ENCODE peak calls at places on chromosomes 5 and 9, in nine cellular contexts. Z, R, K, M, W, F, U, L and N are unnamed samples.

GRCh38 chr9:113593682-113594281 is 130.3 kb downstream of the RGS3 start:
- DNase-seq in L (peak), R (no peak), U (peak), M (peak), W (peak), F (peak), Z (peak), K (no peak), N (peak)

GRCh38 chr5:119515192-119515591 is 62.9 kb downstream of the HSD17B4 start:
- DNase-seq in L (peak), R (no peak), W (no peak), K (no peak), M (peak), Z (no peak), F (no peak), U (no peak), N (no peak)

GRCh38 chr5:85533324-85533723 is 1084.4 kb upstream of the COX7C start:
- DNase-seq in Z (no peak), K (no peak), W (no peak), R (no peak), F (no peak), M (no peak), L (no peak), U (no peak), N (no peak)

GRCh38 chr5:108726446-108727091 is 21.1 kb upstream of the FER start:
- DNase-seq in R (no peak), F (no peak), K (no peak), M (no peak), L (peak), Z (no peak), W (no peak), U (no peak), N (no peak)

GRCh38 chr9:88749420-88749819 is 214.4 kb downstream of the NXNL2 start:
- DNase-seq in U (no peak), K (no peak), L (peak), W (no peak), F (no peak), Z (no peak), M (peak), R (no peak), N (no peak)

GRCh38 chr9:121725008-121725795 is 73.8 kb downstream of the DAB2IP start:
- DNase-seq in M (peak), F (no peak), L (peak), K (no peak), U (no peak), Z (no peak), W (peak), R (no peak), N (peak)

GRCh38 chr9:98810106-98810840 is 2.8 kb downstream of the GALNT12 start:
- DNase-seq in F (no peak), M (no peak), U (peak), K (no peak), R (no peak), Z (no peak), W (no peak), L (no peak), N (no peak)

GRCh38 chr5:154794525-154795234 is 39.5 kb downstream of the LARP1 start:
- DNase-seq in F (no peak), R (no peak), U (no peak), L (peak), K (no peak), Z (no peak), M (peak), W (no peak), N (no peak)

GRCh38 chr9:27385606-27386005 is 88.7 kb upstream of the EQTN start:
- DNase-seq in L (no peak), K (no peak), R (no peak), M (no peak), Z (no peak), F (no peak), U (no peak), W (no peak), N (no peak)

GRCh38 chr5:86461169-86461956 is 156.4 kb upstream of the COX7C start:
- DNase-seq in L (peak), K (no peak), U (no peak), W (no peak), Z (no peak), R (no peak), M (peak), F (no peak), N (no peak)

GRCh38 chr5:98096155-98096554 is 677.3 kb upstream of the RGMB start:
- DNase-seq in F (no peak), L (peak), Z (no peak), M (peak), U (no peak), K (no peak), R (no peak), W (no peak), N (no peak)

GRCh38 chr9:88745281-88746001 is 210.5 kb downstream of the NXNL2 start:
- DNase-seq in L (no peak), K (no peak), M (peak), U (no peak), R (no peak), Z (no peak), F (no peak), W (no peak), N (no peak)

GRCh38 chr5:79133121-79133656 is 21.6 kb downstream of the BHMT start:
- DNase-seq in M (peak), W (no peak), U (no peak), L (peak), Z (no peak), R (peak), F (peak), K (no peak), N (no peak)

GRCh38 chr5:98050583-98050982 is 722.9 kb upstream of the RGMB start:
- DNase-seq in K (no peak), L (peak), R (no peak), Z (no peak), U (no peak), M (no peak), F (peak), W (no peak), N (no peak)

GRCh38 chr9:124286292-124286931 is 28.7 kb downstream of the NEK6 start:
- DNase-seq in K (no peak), L (peak), Z (no peak), F (peak), U (no peak), M (peak), R (peak), W (no peak), N (no peak)

GRCh38 chr5:66814146-66814991 is 218.2 kb downstream of the MAST4 start:
- DNase-seq in U (peak), F (peak), W (no peak), R (no peak), Z (peak), M (peak), K (no peak), L (peak), N (peak)

GRCh38 chr9:21789541-21790037 is 12.8 kb upstream of the MTAP start:
- DNase-seq in U (peak), F (peak), M (peak), L (peak), R (peak), W (no peak), K (no peak), Z (peak), N (peak)

GRCh38 chr5:168978015-168978414 is 322.9 kb downstream of the SLIT3 start:
- DNase-seq in L (peak), U (no peak), W (no peak), K (no peak), Z (no peak), F (no peak), R (no peak), M (peak), N (no peak)

GRCh38 chr5:92641031-92641962 is 939.7 kb downstream of the NR2F1-AS1 start:
- DNase-seq in W (no peak), U (no peak), Z (no peak), L (peak), M (peak), K (no peak), F (no peak), R (no peak), N (no peak)

GRCh38 chr9:108053555-108054061 is 564.0 kb upstream of the KLF4 start:
- DNase-seq in L (peak), K (no peak), F (no peak), Z (no peak), W (peak), U (no peak), M (peak), R (no peak), N (peak)

GRCh38 chr5:74262810-74263209 is 377.7 kb downstream of the ENC1 start:
- DNase-seq in L (no peak), M (no peak), K (no peak), R (no peak), W (no peak), F (no peak), Z (no peak), U (no peak), N (no peak)

GRCh38 chr5:172501708-172502379 is 47.5 kb upstream of the SH3PXD2B start:
- DNase-seq in F (no peak), K (no peak), Z (no peak), W (no peak), M (no peak), U (no peak), R (no peak), L (no peak), N (no peak)

GRCh38 chr9:74078647-74079046 is 418.5 kb upstream of the RORB start:
- DNase-seq in R (no peak), M (peak), F (no peak), U (no peak), L (peak), Z (no peak), K (no peak), W (no peak), N (no peak)

GRCh38 chr9:100098241-100098886 is 436 bp downstream of the ERP44 start:
- DNase-seq in Z (peak), K (no peak), M (peak), R (no peak), U (peak), L (peak), W (peak), F (no peak), N (peak)

GRCh38 chr9:97672403-97672802 is 24.7 kb downstream of the XPA start:
- DNase-seq in Z (no peak), M (no peak), F (no peak), U (no peak), L (no peak), W (no peak), K (no peak), R (no peak), N (no peak)

GRCh38 chr9:133236291-133237071 is 27.4 kb upstream of the OBP2B start:
- DNase-seq in R (no peak), W (no peak), F (no peak), U (no peak), M (no peak), K (no peak), L (no peak), Z (no peak), N (no peak)

GRCh38 chr5:17723876-17724275 is 89.6 kb downstream of the TAF11L14 start:
- DNase-seq in U (no peak), L (no peak), K (no peak), M (no peak), R (no peak), W (no peak), Z (no peak), F (no peak), N (no peak)